ENCODE peak calls at places on chromosomes 1 and 21, in ten cellular contexts. One of them, this sample, is unnamed.

GRCh38 chr1:161721738-161722343 is 497 bp downstream of the FCRLB start:
- DNase-seq in stimulated activated CD8-positive, alpha-beta memory T cell treated with anti-CD3 and anti-CD28 coated beads, Interleukin-2, amount 100 ng/mL, for 1 hour: no peak
- DNase-seq in posterior cingulate gyrus: no peak
- DNase-seq in activated CD8-positive, alpha-beta memory T cell treated with anti-CD3 and anti-CD28 coated beads for 48 hours: no peak
- DNase-seq in T1000: no peak
- DNase-seq in CD4-positive, alpha-beta memory T cell: no peak
- DNase-seq in CD4-positive, alpha-beta T cell: no peak
- DNase-seq in ACHN: peak
- DNase-seq in central memory CD4-positive, alpha-beta T cell: no peak
- DNase-seq in LHCN-M2: peak
- DNase-seq in this sample: no peak

GRCh38 chr1:168141986-168142385 is 5.3 kb upstream of the GPR161 start:
- DNase-seq in stimulated activated CD8-positive, alpha-beta memory T cell treated with anti-CD3 and anti-CD28 coated beads, Interleukin-2, amount 100 ng/mL, for 1 hour: no peak
- DNase-seq in posterior cingulate gyrus: no peak
- DNase-seq in activated CD8-positive, alpha-beta memory T cell treated with anti-CD3 and anti-CD28 coated beads for 48 hours: no peak
- DNase-seq in T1000: no peak
- DNase-seq in CD4-positive, alpha-beta memory T cell: no peak
- DNase-seq in CD4-positive, alpha-beta T cell: no peak
- DNase-seq in ACHN: no peak
- DNase-seq in central memory CD4-positive, alpha-beta T cell: no peak
- DNase-seq in LHCN-M2: no peak
- DNase-seq in this sample: no peak

GRCh38 chr1:77037038-77037437 is 169.8 kb downstream of the ST6GALNAC5 start:
- DNase-seq in stimulated activated CD8-positive, alpha-beta memory T cell treated with anti-CD3 and anti-CD28 coated beads, Interleukin-2, amount 100 ng/mL, for 1 hour: no peak
- DNase-seq in posterior cingulate gyrus: no peak
- DNase-seq in activated CD8-positive, alpha-beta memory T cell treated with anti-CD3 and anti-CD28 coated beads for 48 hours: no peak
- DNase-seq in T1000: no peak
- DNase-seq in CD4-positive, alpha-beta memory T cell: no peak
- DNase-seq in CD4-positive, alpha-beta T cell: no peak
- DNase-seq in ACHN: no peak
- DNase-seq in central memory CD4-positive, alpha-beta T cell: no peak
- DNase-seq in LHCN-M2: no peak
- DNase-seq in this sample: no peak

GRCh38 chr21:42040411-42041180 is 30.4 kb upstream of the ZBTB21 start:
- DNase-seq in stimulated activated CD8-positive, alpha-beta memory T cell treated with anti-CD3 and anti-CD28 coated beads, Interleukin-2, amount 100 ng/mL, for 1 hour: no peak
- DNase-seq in posterior cingulate gyrus: peak
- DNase-seq in activated CD8-positive, alpha-beta memory T cell treated with anti-CD3 and anti-CD28 coated beads for 48 hours: no peak
- DNase-seq in T1000: peak
- DNase-seq in CD4-positive, alpha-beta memory T cell: no peak
- DNase-seq in CD4-positive, alpha-beta T cell: no peak
- DNase-seq in ACHN: peak
- DNase-seq in central memory CD4-positive, alpha-beta T cell: no peak
- DNase-seq in LHCN-M2: peak
- DNase-seq in this sample: peak

GRCh38 chr1:32858791-32859190 is 11.9 kb downstream of the FNDC5 start:
- DNase-seq in stimulated activated CD8-positive, alpha-beta memory T cell treated with anti-CD3 and anti-CD28 coated beads, Interleukin-2, amount 100 ng/mL, for 1 hour: no peak
- DNase-seq in posterior cingulate gyrus: no peak
- DNase-seq in activated CD8-positive, alpha-beta memory T cell treated with anti-CD3 and anti-CD28 coated beads for 48 hours: no peak
- DNase-seq in T1000: no peak
- DNase-seq in CD4-positive, alpha-beta memory T cell: no peak
- DNase-seq in CD4-positive, alpha-beta T cell: no peak
- DNase-seq in ACHN: no peak
- DNase-seq in central memory CD4-positive, alpha-beta T cell: no peak
- DNase-seq in LHCN-M2: no peak
- DNase-seq in this sample: no peak

GRCh38 chr1:165897326-165898303 is 70.2 kb downstream of the UCK2 start:
- DNase-seq in stimulated activated CD8-positive, alpha-beta memory T cell treated with anti-CD3 and anti-CD28 coated beads, Interleukin-2, amount 100 ng/mL, for 1 hour: no peak
- DNase-seq in posterior cingulate gyrus: no peak
- DNase-seq in activated CD8-positive, alpha-beta memory T cell treated with anti-CD3 and anti-CD28 coated beads for 48 hours: no peak
- DNase-seq in T1000: no peak
- DNase-seq in CD4-positive, alpha-beta memory T cell: no peak
- DNase-seq in CD4-positive, alpha-beta T cell: no peak
- DNase-seq in ACHN: no peak
- DNase-seq in central memory CD4-positive, alpha-beta T cell: no peak
- DNase-seq in LHCN-M2: peak
- DNase-seq in this sample: peak

GRCh38 chr21:18759751-18760161 is 356.2 kb upstream of the TMPRSS15 start:
- DNase-seq in stimulated activated CD8-positive, alpha-beta memory T cell treated with anti-CD3 and anti-CD28 coated beads, Interleukin-2, amount 100 ng/mL, for 1 hour: no peak
- DNase-seq in posterior cingulate gyrus: no peak
- DNase-seq in activated CD8-positive, alpha-beta memory T cell treated with anti-CD3 and anti-CD28 coated beads for 48 hours: no peak
- DNase-seq in T1000: no peak
- DNase-seq in CD4-positive, alpha-beta memory T cell: no peak
- DNase-seq in CD4-positive, alpha-beta T cell: no peak
- DNase-seq in ACHN: no peak
- DNase-seq in central memory CD4-positive, alpha-beta T cell: no peak
- DNase-seq in LHCN-M2: no peak
- DNase-seq in this sample: no peak

GRCh38 chr1:229003233-229004031 is 267.5 kb upstream of the RAB4A start:
- DNase-seq in stimulated activated CD8-positive, alpha-beta memory T cell treated with anti-CD3 and anti-CD28 coated beads, Interleukin-2, amount 100 ng/mL, for 1 hour: no peak
- DNase-seq in posterior cingulate gyrus: peak
- DNase-seq in activated CD8-positive, alpha-beta memory T cell treated with anti-CD3 and anti-CD28 coated beads for 48 hours: no peak
- DNase-seq in T1000: no peak
- DNase-seq in CD4-positive, alpha-beta memory T cell: no peak
- DNase-seq in CD4-positive, alpha-beta T cell: no peak
- DNase-seq in ACHN: no peak
- DNase-seq in central memory CD4-positive, alpha-beta T cell: no peak
- DNase-seq in LHCN-M2: no peak
- DNase-seq in this sample: no peak

GRCh38 chr1:50923564-50923963 is 36.5 kb downstream of the FAF1 start:
- DNase-seq in stimulated activated CD8-positive, alpha-beta memory T cell treated with anti-CD3 and anti-CD28 coated beads, Interleukin-2, amount 100 ng/mL, for 1 hour: no peak
- DNase-seq in posterior cingulate gyrus: no peak
- DNase-seq in activated CD8-positive, alpha-beta memory T cell treated with anti-CD3 and anti-CD28 coated beads for 48 hours: no peak
- DNase-seq in T1000: no peak
- DNase-seq in CD4-positive, alpha-beta memory T cell: no peak
- DNase-seq in CD4-positive, alpha-beta T cell: no peak
- DNase-seq in ACHN: no peak
- DNase-seq in central memory CD4-positive, alpha-beta T cell: no peak
- DNase-seq in LHCN-M2: no peak
- DNase-seq in this sample: no peak

GRCh38 chr1:177809844-177810243 is 160.0 kb downstream of the SEC16B start:
- DNase-seq in stimulated activated CD8-positive, alpha-beta memory T cell treated with anti-CD3 and anti-CD28 coated beads, Interleukin-2, amount 100 ng/mL, for 1 hour: no peak
- DNase-seq in posterior cingulate gyrus: no peak
- DNase-seq in activated CD8-positive, alpha-beta memory T cell treated with anti-CD3 and anti-CD28 coated beads for 48 hours: no peak
- DNase-seq in T1000: no peak
- DNase-seq in CD4-positive, alpha-beta memory T cell: no peak
- DNase-seq in CD4-positive, alpha-beta T cell: no peak
- DNase-seq in ACHN: no peak
- DNase-seq in central memory CD4-positive, alpha-beta T cell: no peak
- DNase-seq in LHCN-M2: no peak
- DNase-seq in this sample: peak

GRCh38 chr1:18922319-18922726 is 20.0 kb upstream of the ALDH4A1 start:
- DNase-seq in stimulated activated CD8-positive, alpha-beta memory T cell treated with anti-CD3 and anti-CD28 coated beads, Interleukin-2, amount 100 ng/mL, for 1 hour: no peak
- DNase-seq in posterior cingulate gyrus: peak
- DNase-seq in activated CD8-positive, alpha-beta memory T cell treated with anti-CD3 and anti-CD28 coated beads for 48 hours: no peak
- DNase-seq in T1000: peak
- DNase-seq in CD4-positive, alpha-beta memory T cell: peak
- DNase-seq in CD4-positive, alpha-beta T cell: no peak
- DNase-seq in ACHN: no peak
- DNase-seq in central memory CD4-positive, alpha-beta T cell: no peak
- DNase-seq in LHCN-M2: peak
- DNase-seq in this sample: peak

GRCh38 chr1:47388548-47389238 is 27.4 kb upstream of the FOXE3 start:
- DNase-seq in stimulated activated CD8-positive, alpha-beta memory T cell treated with anti-CD3 and anti-CD28 coated beads, Interleukin-2, amount 100 ng/mL, for 1 hour: no peak
- DNase-seq in posterior cingulate gyrus: peak
- DNase-seq in activated CD8-positive, alpha-beta memory T cell treated with anti-CD3 and anti-CD28 coated beads for 48 hours: peak
- DNase-seq in T1000: no peak
- DNase-seq in CD4-positive, alpha-beta memory T cell: no peak
- DNase-seq in CD4-positive, alpha-beta T cell: peak
- DNase-seq in ACHN: peak
- DNase-seq in central memory CD4-positive, alpha-beta T cell: peak
- DNase-seq in LHCN-M2: peak
- DNase-seq in this sample: peak

GRCh38 chr1:175493999-175494336 is 249.4 kb downstream of the TNR start:
- DNase-seq in stimulated activated CD8-positive, alpha-beta memory T cell treated with anti-CD3 and anti-CD28 coated beads, Interleukin-2, amount 100 ng/mL, for 1 hour: no peak
- DNase-seq in posterior cingulate gyrus: peak
- DNase-seq in activated CD8-positive, alpha-beta memory T cell treated with anti-CD3 and anti-CD28 coated beads for 48 hours: no peak
- DNase-seq in T1000: no peak
- DNase-seq in CD4-positive, alpha-beta memory T cell: no peak
- DNase-seq in CD4-positive, alpha-beta T cell: no peak
- DNase-seq in ACHN: no peak
- DNase-seq in central memory CD4-positive, alpha-beta T cell: no peak
- DNase-seq in LHCN-M2: no peak
- DNase-seq in this sample: no peak

GRCh38 chr21:43937898-43938309 is 72.9 kb downstream of the AGPAT3 start:
- DNase-seq in stimulated activated CD8-positive, alpha-beta memory T cell treated with anti-CD3 and anti-CD28 coated beads, Interleukin-2, amount 100 ng/mL, for 1 hour: no peak
- DNase-seq in posterior cingulate gyrus: peak
- DNase-seq in activated CD8-positive, alpha-beta memory T cell treated with anti-CD3 and anti-CD28 coated beads for 48 hours: no peak
- DNase-seq in T1000: no peak
- DNase-seq in CD4-positive, alpha-beta memory T cell: peak
- DNase-seq in CD4-positive, alpha-beta T cell: no peak
- DNase-seq in ACHN: no peak
- DNase-seq in central memory CD4-positive, alpha-beta T cell: no peak
- DNase-seq in LHCN-M2: no peak
- DNase-seq in this sample: no peak

GRCh38 chr21:35095859-35096291 is 46.8 kb upstream of the RUNX1 start:
- DNase-seq in stimulated activated CD8-positive, alpha-beta memory T cell treated with anti-CD3 and anti-CD28 coated beads, Interleukin-2, amount 100 ng/mL, for 1 hour: no peak
- DNase-seq in posterior cingulate gyrus: no peak
- DNase-seq in activated CD8-positive, alpha-beta memory T cell treated with anti-CD3 and anti-CD28 coated beads for 48 hours: no peak
- DNase-seq in T1000: no peak
- DNase-seq in CD4-positive, alpha-beta memory T cell: no peak
- DNase-seq in CD4-positive, alpha-beta T cell: no peak
- DNase-seq in ACHN: no peak
- DNase-seq in central memory CD4-positive, alpha-beta T cell: no peak
- DNase-seq in LHCN-M2: peak
- DNase-seq in this sample: no peak

GRCh38 chr21:42991992-42992740 is 17.8 kb downstream of the PKNOX1 start:
- DNase-seq in stimulated activated CD8-positive, alpha-beta memory T cell treated with anti-CD3 and anti-CD28 coated beads, Interleukin-2, amount 100 ng/mL, for 1 hour: no peak
- DNase-seq in posterior cingulate gyrus: no peak
- DNase-seq in activated CD8-positive, alpha-beta memory T cell treated with anti-CD3 and anti-CD28 coated beads for 48 hours: no peak
- DNase-seq in T1000: peak
- DNase-seq in CD4-positive, alpha-beta memory T cell: no peak
- DNase-seq in CD4-positive, alpha-beta T cell: no peak
- DNase-seq in ACHN: peak
- DNase-seq in central memory CD4-positive, alpha-beta T cell: no peak
- DNase-seq in LHCN-M2: peak
- DNase-seq in this sample: no peak

GRCh38 chr1:30197959-30198760 is 525.2 kb downstream of the MATN1 start:
- DNase-seq in stimulated activated CD8-positive, alpha-beta memory T cell treated with anti-CD3 and anti-CD28 coated beads, Interleukin-2, amount 100 ng/mL, for 1 hour: no peak
- DNase-seq in posterior cingulate gyrus: no peak
- DNase-seq in activated CD8-positive, alpha-beta memory T cell treated with anti-CD3 and anti-CD28 coated beads for 48 hours: no peak
- DNase-seq in T1000: no peak
- DNase-seq in CD4-positive, alpha-beta memory T cell: no peak
- DNase-seq in CD4-positive, alpha-beta T cell: no peak
- DNase-seq in ACHN: no peak
- DNase-seq in central memory CD4-positive, alpha-beta T cell: no peak
- DNase-seq in LHCN-M2: no peak
- DNase-seq in this sample: no peak

GRCh38 chr1:17251699-17252376 is 2.9 kb downstream of the PADI3 start:
- DNase-seq in stimulated activated CD8-positive, alpha-beta memory T cell treated with anti-CD3 and anti-CD28 coated beads, Interleukin-2, amount 100 ng/mL, for 1 hour: no peak
- DNase-seq in posterior cingulate gyrus: peak
- DNase-seq in activated CD8-positive, alpha-beta memory T cell treated with anti-CD3 and anti-CD28 coated beads for 48 hours: no peak
- DNase-seq in T1000: no peak
- DNase-seq in CD4-positive, alpha-beta memory T cell: no peak
- DNase-seq in CD4-positive, alpha-beta T cell: no peak
- DNase-seq in ACHN: peak
- DNase-seq in central memory CD4-positive, alpha-beta T cell: no peak
- DNase-seq in LHCN-M2: peak
- DNase-seq in this sample: peak

GRCh38 chr1:35448344-35448801 is 108.8 kb downstream of the KIAA0319L start:
- DNase-seq in stimulated activated CD8-positive, alpha-beta memory T cell treated with anti-CD3 and anti-CD28 coated beads, Interleukin-2, amount 100 ng/mL, for 1 hour: no peak
- DNase-seq in posterior cingulate gyrus: no peak
- DNase-seq in activated CD8-positive, alpha-beta memory T cell treated with anti-CD3 and anti-CD28 coated beads for 48 hours: no peak
- DNase-seq in T1000: peak
- DNase-seq in CD4-positive, alpha-beta memory T cell: no peak
- DNase-seq in CD4-positive, alpha-beta T cell: no peak
- DNase-seq in ACHN: no peak
- DNase-seq in central memory CD4-positive, alpha-beta T cell: no peak
- DNase-seq in LHCN-M2: peak
- DNase-seq in this sample: peak

GRCh38 chr1:203368624-203369451 is 17.9 kb upstream of the FMOD start:
- DNase-seq in stimulated activated CD8-positive, alpha-beta memory T cell treated with anti-CD3 and anti-CD28 coated beads, Interleukin-2, amount 100 ng/mL, for 1 hour: no peak
- DNase-seq in posterior cingulate gyrus: no peak
- DNase-seq in activated CD8-positive, alpha-beta memory T cell treated with anti-CD3 and anti-CD28 coated beads for 48 hours: no peak
- DNase-seq in T1000: no peak
- DNase-seq in CD4-positive, alpha-beta memory T cell: no peak
- DNase-seq in CD4-positive, alpha-beta T cell: no peak
- DNase-seq in ACHN: no peak
- DNase-seq in central memory CD4-positive, alpha-beta T cell: no peak
- DNase-seq in LHCN-M2: peak
- DNase-seq in this sample: peak

GRCh38 chr1:70385477-70385876 is 25.6 kb upstream of the CTH start:
- DNase-seq in stimulated activated CD8-positive, alpha-beta memory T cell treated with anti-CD3 and anti-CD28 coated beads, Interleukin-2, amount 100 ng/mL, for 1 hour: no peak
- DNase-seq in posterior cingulate gyrus: no peak
- DNase-seq in activated CD8-positive, alpha-beta memory T cell treated with anti-CD3 and anti-CD28 coated beads for 48 hours: no peak
- DNase-seq in T1000: no peak
- DNase-seq in CD4-positive, alpha-beta memory T cell: no peak
- DNase-seq in CD4-positive, alpha-beta T cell: no peak
- DNase-seq in ACHN: no peak
- DNase-seq in central memory CD4-positive, alpha-beta T cell: no peak
- DNase-seq in LHCN-M2: no peak
- DNase-seq in this sample: no peak

GRCh38 chr1:179807691-179808485 is 64.8 kb downstream of the FAM163A start:
- DNase-seq in stimulated activated CD8-positive, alpha-beta memory T cell treated with anti-CD3 and anti-CD28 coated beads, Interleukin-2, amount 100 ng/mL, for 1 hour: no peak
- DNase-seq in posterior cingulate gyrus: peak
- DNase-seq in activated CD8-positive, alpha-beta memory T cell treated with anti-CD3 and anti-CD28 coated beads for 48 hours: no peak
- DNase-seq in T1000: peak
- DNase-seq in CD4-positive, alpha-beta memory T cell: no peak
- DNase-seq in CD4-positive, alpha-beta T cell: no peak
- DNase-seq in ACHN: peak
- DNase-seq in central memory CD4-positive, alpha-beta T cell: no peak
- DNase-seq in LHCN-M2: no peak
- DNase-seq in this sample: no peak

GRCh38 chr1:193850745-193851144 is 664.3 kb upstream of the B3GALT2 start:
- DNase-seq in stimulated activated CD8-positive, alpha-beta memory T cell treated with anti-CD3 and anti-CD28 coated beads, Interleukin-2, amount 100 ng/mL, for 1 hour: no peak
- DNase-seq in posterior cingulate gyrus: no peak
- DNase-seq in activated CD8-positive, alpha-beta memory T cell treated with anti-CD3 and anti-CD28 coated beads for 48 hours: no peak
- DNase-seq in T1000: no peak
- DNase-seq in CD4-positive, alpha-beta memory T cell: no peak
- DNase-seq in CD4-positive, alpha-beta T cell: no peak
- DNase-seq in ACHN: no peak
- DNase-seq in central memory CD4-positive, alpha-beta T cell: no peak
- DNase-seq in LHCN-M2: no peak
- DNase-seq in this sample: no peak

GRCh38 chr21:32807717-32808380 is 36.3 kb upstream of the PAXBP1 start:
- DNase-seq in stimulated activated CD8-positive, alpha-beta memory T cell treated with anti-CD3 and anti-CD28 coated beads, Interleukin-2, amount 100 ng/mL, for 1 hour: no peak
- DNase-seq in posterior cingulate gyrus: no peak
- DNase-seq in activated CD8-positive, alpha-beta memory T cell treated with anti-CD3 and anti-CD28 coated beads for 48 hours: no peak
- DNase-seq in T1000: no peak
- DNase-seq in CD4-positive, alpha-beta memory T cell: no peak
- DNase-seq in CD4-positive, alpha-beta T cell: no peak
- DNase-seq in ACHN: no peak
- DNase-seq in central memory CD4-positive, alpha-beta T cell: no peak
- DNase-seq in LHCN-M2: peak
- DNase-seq in this sample: no peak

GRCh38 chr1:3632298-3632697 is 7.5 kb downstream of the TPRG1L start:
- DNase-seq in stimulated activated CD8-positive, alpha-beta memory T cell treated with anti-CD3 and anti-CD28 coated beads, Interleukin-2, amount 100 ng/mL, for 1 hour: no peak
- DNase-seq in posterior cingulate gyrus: peak
- DNase-seq in activated CD8-positive, alpha-beta memory T cell treated with anti-CD3 and anti-CD28 coated beads for 48 hours: no peak
- DNase-seq in T1000: no peak
- DNase-seq in CD4-positive, alpha-beta memory T cell: no peak
- DNase-seq in CD4-positive, alpha-beta T cell: no peak
- DNase-seq in ACHN: no peak
- DNase-seq in central memory CD4-positive, alpha-beta T cell: no peak
- DNase-seq in LHCN-M2: no peak
- DNase-seq in this sample: no peak

GRCh38 chr1:159071970-159072582 is 4.5 kb downstream of the AIM2 start:
- DNase-seq in stimulated activated CD8-positive, alpha-beta memory T cell treated with anti-CD3 and anti-CD28 coated beads, Interleukin-2, amount 100 ng/mL, for 1 hour: no peak
- DNase-seq in posterior cingulate gyrus: no peak
- DNase-seq in activated CD8-positive, alpha-beta memory T cell treated with anti-CD3 and anti-CD28 coated beads for 48 hours: no peak
- DNase-seq in T1000: no peak
- DNase-seq in CD4-positive, alpha-beta memory T cell: no peak
- DNase-seq in CD4-positive, alpha-beta T cell: no peak
- DNase-seq in ACHN: peak
- DNase-seq in central memory CD4-positive, alpha-beta T cell: peak
- DNase-seq in LHCN-M2: peak
- DNase-seq in this sample: peak

GRCh38 chr21:41948404-41948895 is 5.4 kb downstream of the C2CD2 start:
- DNase-seq in stimulated activated CD8-positive, alpha-beta memory T cell treated with anti-CD3 and anti-CD28 coated beads, Interleukin-2, amount 100 ng/mL, for 1 hour: no peak
- DNase-seq in posterior cingulate gyrus: no peak
- DNase-seq in activated CD8-positive, alpha-beta memory T cell treated with anti-CD3 and anti-CD28 coated beads for 48 hours: no peak
- DNase-seq in T1000: no peak
- DNase-seq in CD4-positive, alpha-beta memory T cell: no peak
- DNase-seq in CD4-positive, alpha-beta T cell: no peak
- DNase-seq in ACHN: no peak
- DNase-seq in central memory CD4-positive, alpha-beta T cell: no peak
- DNase-seq in LHCN-M2: peak
- DNase-seq in this sample: no peak

GRCh38 chr1:233704882-233705723 is 91.2 kb downstream of the KCNK1 start:
- DNase-seq in stimulated activated CD8-positive, alpha-beta memory T cell treated with anti-CD3 and anti-CD28 coated beads, Interleukin-2, amount 100 ng/mL, for 1 hour: no peak
- DNase-seq in posterior cingulate gyrus: no peak
- DNase-seq in activated CD8-positive, alpha-beta memory T cell treated with anti-CD3 and anti-CD28 coated beads for 48 hours: no peak
- DNase-seq in T1000: no peak
- DNase-seq in CD4-positive, alpha-beta memory T cell: no peak
- DNase-seq in CD4-positive, alpha-beta T cell: no peak
- DNase-seq in ACHN: no peak
- DNase-seq in central memory CD4-positive, alpha-beta T cell: no peak
- DNase-seq in LHCN-M2: no peak
- DNase-seq in this sample: no peak

This sample was measured in lung microvascular endothelial cell.